ENCODE peak calls at places on chromosomes 3 and 15, in five cellular contexts. T is H1, A is endothelial cell of umbilical vein, W is GM12878, S is HCT116. F is an unnamed sample.
A peak's percentile ranks its signal among the peaks of the same experiment; 100 is the strongest.

GRCh38 chr3:32405711-32406323 is 14.2 kb downstream of the CMTM7 start:
- DNase-seq in A (peak; percentile 57), T (no peak), W (no peak), S (no peak), F (no peak)

GRCh38 chr3:11643212-11644087 is at the start of gene VGLL4:
- DNase-seq in W (no peak), T (peak; percentile 81), A (peak; percentile 95), S (peak; percentile 46), F (peak; percentile 53)

GRCh38 chr15:60392601-60392985 is 5.2 kb downstream of the ANXA2 start:
- DNase-seq in S (peak; percentile 85), A (peak; percentile 66), T (no peak), W (no peak), F (no peak)

GRCh38 chr3:113783463-113783862 is 36.6 kb downstream of the ATP6V1A start:
- DNase-seq in S (no peak), W (no peak), T (no peak), A (peak; percentile 90), F (peak; percentile 78)

GRCh38 chr3:49723301-49723630 is 485 bp downstream of the GMPPB start:
- DNase-seq in A (no peak), S (peak; percentile 16), T (no peak), W (no peak), F (no peak)

GRCh38 chr15:45604321-45604720 is 17.1 kb downstream of the BLOC1S6 start:
- DNase-seq in A (no peak), T (no peak), W (no peak), S (no peak), F (no peak)

GRCh38 chr3:37922721-37923575 is 61.3 kb downstream of the CTDSPL start:
- DNase-seq in A (no peak), T (peak; percentile 41), W (no peak), S (no peak), F (no peak)

GRCh38 chr3:138938056-138938876 is 8.7 kb downstream of the FOXL2 start:
- DNase-seq in S (no peak), T (peak; percentile 76), A (no peak), W (no peak), F (no peak)

GRCh38 chr3:13776253-13777050 is 103.4 kb downstream of the WNT7A start:
- DNase-seq in T (no peak), W (no peak), S (no peak), A (no peak), F (no peak)

GRCh38 chr3:136919799-136920580 is 37.8 kb upstream of the IL20RB start:
- DNase-seq in W (no peak), T (no peak), A (peak; percentile 92), S (no peak), F (peak; percentile 87)

GRCh38 chr3:107981471-107982111 is 109.2 kb downstream of the CD47 start:
- DNase-seq in S (no peak), T (no peak), W (no peak), A (peak; percentile 23), F (no peak)

GRCh38 chr3:4850928-4851265 is 128.3 kb upstream of the BHLHE40 start:
- DNase-seq in A (no peak), S (no peak), T (no peak), W (peak; percentile 68), F (no peak)

GRCh38 chr3:119211803-119212202 is 28.9 kb downstream of the B4GALT4 start:
- DNase-seq in A (no peak), S (no peak), T (no peak), W (no peak), F (no peak)

GRCh38 chr15:25790003-25790660 is 73.0 kb downstream of the ATP10A start:
- DNase-seq in A (no peak), W (no peak), T (no peak), S (no peak), F (no peak)

GRCh38 chr15:37056168-37056893 is 44.0 kb downstream of the MEIS2 start:
- DNase-seq in T (no peak), A (peak; percentile 48), W (no peak), S (no peak), F (peak; percentile 47)

GRCh38 chr3:49554639-49555265 is 475 bp downstream of the BSN start:
- DNase-seq in T (peak; percentile 86), W (no peak), A (no peak), S (no peak), F (no peak)

GRCh38 chr3:61802772-61803171 is 241.4 kb downstream of the PTPRG start:
- DNase-seq in W (no peak), A (no peak), T (no peak), S (no peak), F (no peak)

GRCh38 chr3:63656791-63657190 is 4.3 kb downstream of the SNTN start:
- DNase-seq in W (no peak), S (no peak), A (no peak), T (no peak), F (no peak)

GRCh38 chr3:79497447-79498111 is 270.2 kb downstream of the ROBO1 start:
- DNase-seq in A (peak; percentile 33), S (no peak), T (no peak), W (no peak), F (no peak)

GRCh38 chr3:129046732-129047552 is 13.6 kb upstream of the GP9 start:
- DNase-seq in A (no peak), S (no peak), W (no peak), T (no peak), F (no peak)

GRCh38 chr3:20028846-20029430 is 11.3 kb upstream of the KAT2B start:
- DNase-seq in S (no peak), T (no peak), A (no peak), W (no peak), F (no peak)

GRCh38 chr3:160622263-160623045 is 54.5 kb upstream of the ARL14 start:
- DNase-seq in A (no peak), W (no peak), T (no peak), S (no peak), F (no peak)

GRCh38 chr3:106691476-106691875 is 685.8 kb upstream of the CCDC54 start:
- DNase-seq in W (no peak), S (no peak), T (no peak), A (no peak), F (no peak)

GRCh38 chr3:160003520-160004128 is 15.0 kb downstream of the IL12A start:
- DNase-seq in A (peak; percentile 68), W (no peak), S (peak; percentile 48), T (peak; percentile 76), F (no peak)

GRCh38 chr3:77298405-77298804 is 258.5 kb downstream of the ROBO2 start:
- DNase-seq in T (no peak), A (no peak), W (no peak), S (no peak), F (no peak)

GRCh38 chr3:15345051-15345607 is 12.7 kb upstream of the SH3BP5 start:
- DNase-seq in S (no peak), W (no peak), T (no peak), A (no peak), F (no peak)

GRCh38 chr3:52080830-52081719 is 24.7 kb upstream of the DUSP7 start:
- DNase-seq in W (no peak), A (no peak), S (no peak), T (no peak), F (no peak)

GRCh38 chr3:13420051-13420816 is at the start of gene NUP210:
- DNase-seq in W (no peak), S (no peak), A (no peak), T (peak; percentile 79), F (no peak)

GRCh38 chr3:171371354-171371753 is 88.9 kb downstream of the TNIK start:
- DNase-seq in S (no peak), T (no peak), W (no peak), A (no peak), F (no peak)

GRCh38 chr3:32154180-32154579 is 47.8 kb downstream of the GPD1L start:
- DNase-seq in S (no peak), T (no peak), W (no peak), A (no peak), F (no peak)

GRCh38 chr3:26703519-26703918 is 80.9 kb downstream of the LRRC3B start:
- DNase-seq in T (no peak), A (no peak), W (no peak), S (no peak), F (no peak)

GRCh38 chr3:126369490-126369889 is 12.3 kb upstream of the KLF15 start:
- DNase-seq in T (no peak), W (no peak), A (no peak), S (no peak), F (no peak)

GRCh38 chr15:25862469-25863066 is 559 bp downstream of the ATP10A start:
- DNase-seq in W (no peak), S (no peak), T (peak; percentile 68), A (no peak), F (no peak)

DNA sequence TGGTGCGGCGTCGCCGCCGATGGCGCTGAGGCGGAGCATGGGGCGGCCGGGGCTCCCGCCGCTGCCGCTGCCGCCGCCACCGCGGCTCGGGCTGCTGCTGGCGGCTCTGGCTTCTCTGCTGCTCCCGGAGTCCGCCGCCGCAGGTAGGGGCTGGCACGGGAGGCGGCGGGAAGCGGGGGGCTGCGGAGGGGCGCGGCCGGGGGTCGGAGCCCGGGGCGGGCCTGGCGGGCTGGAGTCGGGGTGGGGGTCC is 152 bp downstream of the TYRO3 start:
- DNase-seq in W (no peak), A (no peak), S (no peak), T (no peak), F (no peak)
- TF ChIP-seq EZH2 in W (no peak), A (no peak), S (no peak), T (no peak), F (no peak)

DNA sequence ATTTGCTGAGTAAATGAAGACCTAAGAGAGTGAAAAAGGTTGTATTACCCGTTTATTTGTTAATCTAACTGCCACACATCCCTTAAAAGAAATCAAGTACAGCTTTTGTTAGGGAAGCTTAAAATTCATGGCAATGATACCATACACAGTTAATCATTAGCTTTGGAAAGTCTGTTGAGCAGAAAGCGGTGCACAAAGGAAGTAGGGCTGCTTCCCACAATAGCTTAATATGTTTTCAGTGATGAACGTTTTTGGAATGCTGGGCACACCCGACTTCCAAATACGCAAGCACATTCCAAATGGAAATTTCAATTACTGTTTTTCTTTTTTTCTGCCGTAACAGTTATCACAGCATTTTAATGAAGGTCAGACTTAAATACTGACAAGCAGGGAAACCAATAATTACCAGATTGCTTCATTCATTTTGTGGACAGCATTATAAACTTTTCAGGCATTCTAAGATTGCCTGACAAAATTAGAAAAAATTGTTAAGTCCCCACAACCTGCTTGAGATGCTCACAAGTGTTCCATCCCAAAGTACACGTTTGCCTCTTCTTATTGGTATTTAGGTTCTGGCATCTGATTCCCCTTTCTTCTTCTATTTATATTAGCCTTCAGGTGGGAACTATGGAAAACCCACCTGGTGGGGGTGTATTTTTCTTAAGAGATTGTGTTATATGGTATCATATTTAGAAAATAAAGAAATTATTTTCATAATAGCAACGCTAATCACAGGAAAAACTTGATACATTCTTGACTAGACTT is 1.1 kb upstream of the ECT2 start:
- DNase-seq in A (peak; percentile 84), T (no peak), S (peak; percentile 90), W (no peak), F (no peak)
- TF ChIP-seq POLR2AphosphoS5 in A (peak; percentile 21), T (no peak), S (peak; percentile 31), W (no peak), F (no peak)

GRCh38 chr3:141231101-141231922 is at the start of gene PXYLP1:
- DNase-seq in T (peak; percentile 94), S (peak; percentile 36), A (peak; percentile 83), W (peak; percentile 16), F (no peak)
- TF ChIP-seq EZH2 in T (no peak), S (no peak), A (no peak), W (no peak), F (no peak)

DNA sequence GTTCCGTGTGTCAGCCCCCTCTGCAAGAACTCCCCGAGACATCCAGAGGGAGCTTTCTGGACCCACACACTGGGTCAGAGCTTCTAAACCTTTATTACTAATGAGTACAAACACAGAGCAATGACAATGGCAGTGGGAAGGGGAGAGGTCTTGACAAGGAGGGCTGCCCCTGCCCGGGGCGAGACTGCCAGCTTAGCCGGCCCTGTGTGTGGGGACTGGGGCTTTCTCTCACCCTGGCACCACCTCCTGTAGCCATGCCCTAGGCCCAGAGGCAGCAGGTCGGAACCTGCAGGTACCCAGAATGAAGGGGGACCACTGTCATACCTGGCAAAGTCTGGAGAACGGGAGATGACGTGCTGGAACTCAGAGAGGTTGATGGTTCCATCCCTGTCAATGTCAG is 3.1 kb downstream of the CIB1 start:
- DNase-seq in S (no peak), W (no peak), T (no peak), A (no peak), F (no peak)
- TF ChIP-seq POLR2AphosphoS5 in S (no peak), W (no peak), T (no peak), A (no peak), F (no peak)

F was measured in SK-N-MC.